ENCODE peak calls at places on chromosomes 5 and 9, in six cellular contexts. Q is RWPE2; D is stimulated activated CD8-positive, alpha-beta memory T cell treated with anti-CD3 and anti-CD28 coated beads, Interleukin-2, amount 100 ng/mL, for 48 hours; V is NCI-H1694 treated with DMSO at 0.1 percent for 48 hours; Z is glomerular endothelial cell; N is SHP77. W is an unnamed sample.

GRCh38 chr9:115292584-115293271 is 174.8 kb upstream of the TNC start:
- DNase-seq in Q (no peak), D (no peak), V (no peak), Z (no peak), N (no peak), W (no peak)

GRCh38 chr5:57986746-57987145 is 473.1 kb downstream of the PLK2 start:
- DNase-seq in Q (no peak), D (no peak), V (no peak), Z (no peak), N (no peak), W (no peak)

GRCh38 chr5:167049043-167049663 is 1242.3 kb upstream of the WWC1 start:
- DNase-seq in Q (no peak), D (no peak), V (peak), Z (no peak), N (peak), W (no peak)

GRCh38 chr9:101705135-101705661 is 33.2 kb downstream of the GRIN3A start:
- DNase-seq in Q (no peak), D (peak), V (no peak), Z (no peak), N (peak), W (no peak)

GRCh38 chr5:145158654-145159199 is 676.4 kb downstream of the PRELID2 start:
- DNase-seq in Q (no peak), D (no peak), V (no peak), Z (no peak), N (no peak), W (no peak)

GRCh38 chr5:149618581-149619248 is 37.4 kb downstream of the ARHGEF37 start:
- DNase-seq in Q (peak), D (no peak), V (peak), Z (peak), N (peak), W (no peak)

GRCh38 chr9:97633859-97634485 is 351 bp downstream of the NCBP1 start:
- DNase-seq in Q (no peak), D (no peak), V (peak), Z (no peak), N (no peak), W (no peak)

GRCh38 chr9:89597711-89598707 is 6.8 kb upstream of the GADD45G start:
- DNase-seq in Q (no peak), D (no peak), V (peak), Z (no peak), N (peak), W (peak)